ENCODE peak calls at places on chromosomes 1 and 21, in five cellular contexts. X is HL-60, Y is brain microvascular endothelial cell, T is tibial nerve, O is body of pancreas. A is an unnamed sample.

GRCh38 chr1:89873757-89874156 is 52.9 kb downstream of the LRRC8D start:
- DNase-seq in T (no peak), O (no peak), X (no peak), Y (no peak), A (peak; percentile 82)

GRCh38 chr1:191290441-191290840 is 812.8 kb upstream of the BRINP3 start:
- DNase-seq in Y (no peak), O (no peak), T (no peak), X (no peak), A (no peak)

GRCh38 chr1:19635646-19636045 is 8.5 kb upstream of the NBL1 start:
- DNase-seq in O (no peak), X (no peak), T (no peak), Y (no peak), A (peak; percentile 67)

GRCh38 chr1:67987046-67987799 is 63.2 kb downstream of the DIRAS3 start:
- DNase-seq in O (peak; percentile 5), T (no peak), X (no peak), Y (peak; percentile 74), A (peak; percentile 94)

GRCh38 chr1:91601554-91602322 is 101.1 kb downstream of the CDC7 start:
- DNase-seq in T (no peak), O (no peak), X (no peak), Y (no peak), A (no peak)

GRCh38 chr21:45341779-45342178 is 54.1 kb upstream of the POFUT2 start:
- DNase-seq in O (peak; percentile 60), T (no peak), X (no peak), Y (no peak), A (peak; percentile 52)

GRCh38 chr1:198678301-198678836 is 39.5 kb downstream of the PTPRC start:
- DNase-seq in X (no peak), Y (no peak), O (no peak), T (no peak), A (no peak)

GRCh38 chr1:153532161-153532560 is 3.6 kb downstream of the S100A6 start:
- DNase-seq in O (no peak), X (no peak), T (no peak), Y (no peak), A (no peak)

GRCh38 chr1:147720557-147720956 is 39.8 kb downstream of the GJA5 start:
- DNase-seq in X (no peak), T (no peak), O (no peak), Y (no peak), A (no peak)

GRCh38 chr1:162626733-162627132 is 5.5 kb upstream of the DDR2 start:
- DNase-seq in T (no peak), Y (no peak), O (no peak), X (no peak), A (no peak)
- H3K4me3 ChIP-seq in T (peak overlapping the region; percentile 25), Y (no peak overlapping the region), O (no peak overlapping the region), X (no peak overlapping the region), A (peak overlapping the region; percentile 15)

DNA sequence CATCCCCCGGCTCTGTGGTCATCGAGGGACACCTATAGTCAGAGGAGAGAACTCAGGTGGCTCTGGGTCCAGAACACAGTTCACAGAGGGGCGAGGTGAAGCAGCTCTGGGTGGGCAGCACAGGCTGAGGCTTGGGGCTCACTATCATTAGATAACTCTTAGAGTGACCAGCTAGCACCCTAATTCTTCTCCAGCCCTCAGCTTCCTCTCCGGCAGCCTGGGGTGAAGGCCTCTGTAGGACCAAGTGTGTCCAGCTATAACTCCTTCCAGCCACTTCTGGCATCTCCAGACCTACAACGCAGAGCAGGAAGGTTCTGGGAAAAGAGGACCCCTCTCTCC is 1.4 kb downstream of the ARTN start:
- DNase-seq in O (no peak), X (no peak), T (no peak), Y (no peak), A (no peak)
- TF ChIP-seq CTCF in O (no peak), X (no peak), T (no peak), Y (no peak), A (no peak)

DNA sequence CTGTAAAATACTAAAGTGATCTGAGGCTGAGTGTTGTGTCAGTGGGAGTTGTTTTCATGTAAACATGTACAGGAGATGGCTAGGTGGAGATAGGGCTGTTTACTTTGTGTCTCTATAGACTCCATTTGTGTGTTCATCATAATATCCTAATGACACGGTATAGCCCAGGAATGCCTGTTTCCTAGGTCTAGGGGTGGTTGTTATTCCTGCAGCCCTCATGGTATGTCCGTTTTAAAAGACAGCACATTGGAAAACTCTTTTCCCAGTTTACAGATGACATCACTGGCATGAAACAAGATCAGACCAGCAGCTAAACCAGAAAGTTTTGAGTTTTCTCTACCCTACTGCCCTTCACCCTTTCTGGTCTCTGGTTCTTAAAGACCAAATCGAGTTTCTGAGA is 227.3 kb upstream of the TMEM51 start:
- DNase-seq in X (no peak), T (no peak), Y (peak; percentile 75), O (no peak), A (no peak)
- H3K4me3 ChIP-seq in X (no peak overlapping the region), T (no peak overlapping the region), Y (no peak overlapping the region), O (no peak overlapping the region), A (no peak overlapping the region)

GRCh38 chr21:41545500-41546359 is 37.8 kb upstream of the TMPRSS2 start:
- DNase-seq in X (no peak), Y (no peak), O (no peak), T (no peak), A (no peak)
- TF ChIP-seq CTCF in X (no peak), Y (no peak), O (no peak), T (no peak), A (no peak)

DNA sequence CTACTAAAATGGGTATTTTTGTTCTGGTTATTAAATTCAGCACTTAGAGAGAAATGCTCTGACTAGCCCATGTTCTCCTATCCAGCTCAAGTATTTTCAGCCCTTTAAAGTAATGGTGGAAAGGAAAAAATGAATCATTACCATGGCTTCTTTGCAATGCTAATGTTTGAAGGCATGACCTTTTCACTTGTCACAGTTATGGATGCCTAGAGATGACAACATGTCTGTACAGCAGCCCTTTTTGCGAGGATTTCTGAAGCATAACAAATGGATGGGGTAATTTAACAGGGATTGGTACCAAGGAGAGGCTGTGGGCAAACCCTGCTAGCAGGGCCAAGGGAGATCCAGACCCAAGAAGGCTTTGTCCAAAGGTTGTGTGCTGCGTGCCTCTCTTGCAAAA is 326.9 kb downstream of the PCP4 start:
- DNase-seq in T (no peak), O (no peak), X (no peak), Y (no peak), A (no peak)
- H3K4me3 ChIP-seq in T (no peak overlapping the region), O (no peak overlapping the region), X (no peak overlapping the region), Y (no peak overlapping the region), A (no peak overlapping the region)

DNA sequence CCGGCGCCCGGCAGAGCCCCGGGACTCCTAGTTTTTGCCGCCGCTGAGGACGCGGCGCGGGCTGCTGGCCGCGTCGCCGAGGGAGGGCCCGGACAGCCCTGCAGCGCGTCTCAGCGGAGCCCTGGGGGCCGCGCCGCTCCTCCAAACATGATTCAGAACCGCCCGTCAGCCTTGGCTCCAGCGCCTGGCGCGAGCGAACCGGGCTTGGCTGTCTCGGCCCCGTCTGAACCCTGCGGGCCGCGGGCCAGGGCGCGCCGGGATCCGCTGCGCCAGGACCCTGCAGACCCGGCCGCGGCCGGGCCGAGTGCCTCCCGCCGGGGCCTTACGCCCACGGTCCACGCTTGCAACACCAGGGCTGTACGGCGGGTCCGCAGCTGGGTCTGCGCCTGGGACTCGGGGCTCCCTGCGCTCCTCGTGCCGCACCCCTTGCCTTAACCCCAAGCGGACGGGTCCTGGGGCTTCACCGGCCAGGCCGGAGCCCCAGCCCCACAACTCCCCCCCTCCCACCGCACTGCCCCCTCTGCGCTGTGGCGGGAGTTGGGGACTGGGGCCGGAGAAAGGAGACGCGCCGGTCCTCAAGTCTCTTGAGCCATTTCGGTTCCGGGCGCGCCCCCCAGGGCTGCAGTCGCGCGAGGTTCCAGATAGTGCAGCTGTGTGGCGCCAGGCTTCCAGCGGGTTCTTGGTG is 48.4 kb upstream of the CD34 start:
- DNase-seq in O (peak; percentile 71), T (peak; percentile 56), X (no peak), Y (peak; percentile 14), A (peak; percentile 63)
- TF ChIP-seq CTCF in O (no peak), T (no peak), X (no peak), Y (no peak), A (no peak)